ENCODE peak calls at places on chromosomes 1 and 21, in five cellular contexts. One of them, this sample, is unnamed.

GRCh38 chr1:156427858-156428257 is 58.8 kb downstream of the RHBG start:
- DNase-seq in OCI-LY7: no peak
- DNase-seq in PC-3: no peak
- DNase-seq in Karpas-422: no peak
- DNase-seq in MM.1S: no peak
- DNase-seq in this sample: no peak

GRCh38 chr1:56917356-56917755 is 48.5 kb downstream of the C8B start:
- DNase-seq in Karpas-422: no peak
- DNase-seq in PC-3: no peak
- DNase-seq in MM.1S: no peak
- DNase-seq in OCI-LY7: no peak
- DNase-seq in this sample: no peak

GRCh38 chr1:154739654-154740053 is 130.4 kb downstream of the KCNN3 start:
- DNase-seq in Karpas-422: no peak
- DNase-seq in MM.1S: no peak
- DNase-seq in PC-3: no peak
- DNase-seq in OCI-LY7: no peak
- DNase-seq in this sample: no peak

GRCh38 chr1:187018291-187018690 is 189.5 kb downstream of the PLA2G4A start:
- DNase-seq in OCI-LY7: no peak
- DNase-seq in PC-3: no peak
- DNase-seq in MM.1S: no peak
- DNase-seq in Karpas-422: no peak
- DNase-seq in this sample: no peak

GRCh38 chr1:193697105-193697762 is 510.8 kb upstream of the B3GALT2 start:
- DNase-seq in Karpas-422: no peak
- DNase-seq in OCI-LY7: no peak
- DNase-seq in MM.1S: no peak
- DNase-seq in PC-3: peak; percentile 5
- DNase-seq in this sample: no peak

GRCh38 chr1:200180821-200181220 is 153.3 kb downstream of the NR5A2 start:
- DNase-seq in PC-3: peak; percentile 94
- DNase-seq in MM.1S: no peak
- DNase-seq in Karpas-422: no peak
- DNase-seq in OCI-LY7: peak; percentile 30
- DNase-seq in this sample: peak; percentile 86

GRCh38 chr1:3060601-3061551 is 8.1 kb upstream of the PRDM16 start:
- DNase-seq in MM.1S: no peak
- DNase-seq in OCI-LY7: no peak
- DNase-seq in PC-3: peak; percentile 52
- DNase-seq in Karpas-422: no peak
- DNase-seq in this sample: peak; percentile 54

GRCh38 chr1:177209357-177209756 is 38.6 kb downstream of the BRINP2 start:
- DNase-seq in PC-3: peak; percentile 98
- DNase-seq in MM.1S: no peak
- DNase-seq in Karpas-422: no peak
- DNase-seq in OCI-LY7: no peak
- DNase-seq in this sample: peak; percentile 99

GRCh38 chr1:179867493-179868330 is 9.9 kb downstream of the TOR1AIP2 start:
- DNase-seq in MM.1S: peak; percentile 45
- DNase-seq in Karpas-422: peak; percentile 71
- DNase-seq in PC-3: peak; percentile 53
- DNase-seq in OCI-LY7: peak; percentile 64
- DNase-seq in this sample: peak; percentile 78

GRCh38 chr1:26020941-26021646 is 481 bp upstream of the EXTL1 start:
- DNase-seq in MM.1S: no peak
- DNase-seq in PC-3: no peak
- DNase-seq in OCI-LY7: no peak
- DNase-seq in Karpas-422: no peak
- DNase-seq in this sample: no peak

DNA sequence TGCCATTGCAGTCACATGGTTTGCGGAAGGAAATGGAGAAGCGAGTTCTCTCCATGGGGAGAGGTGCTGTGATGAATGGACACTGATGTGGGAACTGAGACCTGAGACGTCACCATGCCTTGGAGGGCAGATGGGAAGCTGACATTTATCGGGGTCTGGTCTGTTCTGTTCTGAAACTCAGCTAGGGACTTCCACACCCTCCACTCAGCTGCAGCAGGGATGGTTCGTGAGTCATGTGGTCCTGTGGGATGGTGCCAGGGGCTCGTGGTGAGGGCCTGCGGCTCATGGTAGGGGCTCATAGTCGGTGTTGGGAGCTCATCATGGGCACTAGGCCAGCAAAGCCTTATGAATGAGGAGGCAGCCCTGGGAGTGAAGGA is 6.1 kb downstream of the GPR137B start:
- DNase-seq in PC-3: no peak
- DNase-seq in MM.1S: no peak
- DNase-seq in Karpas-422: no peak
- DNase-seq in OCI-LY7: no peak
- DNase-seq in this sample: no peak
- H4K20me1 ChIP-seq in PC-3: no peaks in the 10 kb centered on the region
- H4K20me1 ChIP-seq in MM.1S: no peaks in the 10 kb centered on the region
- H4K20me1 ChIP-seq in Karpas-422: peaks cover 62% of the 10 kb centered on the region
- H4K20me1 ChIP-seq in OCI-LY7: no peaks in the 10 kb centered on the region
- H4K20me1 ChIP-seq in this sample: no peaks in the 10 kb centered on the region

DNA sequence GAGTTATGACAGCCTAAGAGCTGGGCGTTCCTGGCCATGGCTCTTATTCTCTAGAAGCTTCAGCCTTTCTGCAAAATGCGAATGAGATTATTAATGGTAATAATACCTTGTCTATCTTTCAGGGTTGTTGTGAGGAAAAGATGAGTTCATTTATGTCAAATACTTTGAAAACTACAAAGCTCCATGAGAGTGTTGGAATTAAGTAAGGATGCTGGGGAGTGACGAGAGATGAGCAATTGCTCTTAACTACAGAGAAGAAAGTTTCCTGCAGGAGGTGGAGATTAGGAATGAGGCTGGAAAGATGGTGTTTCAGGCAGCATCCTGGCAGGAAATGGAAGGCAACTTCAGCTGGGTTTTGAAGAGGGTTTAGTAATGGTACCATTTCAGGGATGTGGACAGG is 124.2 kb downstream of the CACNA1E start:
- DNase-seq in OCI-LY7: no peak
- DNase-seq in MM.1S: no peak
- DNase-seq in PC-3: no peak
- DNase-seq in Karpas-422: no peak
- DNase-seq in this sample: no peak
- H3K9me2 ChIP-seq in OCI-LY7: no peaks in the 10 kb centered on the region
- H3K9me2 ChIP-seq in MM.1S: no peaks in the 10 kb centered on the region
- H3K9me2 ChIP-seq in PC-3: no peaks in the 10 kb centered on the region
- H3K9me2 ChIP-seq in Karpas-422: no peaks in the 10 kb centered on the region
- H3K9me2 ChIP-seq in this sample: no peaks in the 10 kb centered on the region

GRCh38 chr1:204530932-204531331 is 14.7 kb downstream of the MDM4 start:
- DNase-seq in OCI-LY7: no peak
- DNase-seq in Karpas-422: peak; percentile 57
- DNase-seq in PC-3: peak; percentile 36
- DNase-seq in MM.1S: no peak
- DNase-seq in this sample: no peak
- H4K20me1 ChIP-seq in OCI-LY7: peaks cover 9% of the 10 kb centered on the region
- H4K20me1 ChIP-seq in Karpas-422: no peaks in the 10 kb centered on the region
- H4K20me1 ChIP-seq in PC-3: no peaks in the 10 kb centered on the region
- H4K20me1 ChIP-seq in MM.1S: no peaks in the 10 kb centered on the region
- H4K20me1 ChIP-seq in this sample: no peaks in the 10 kb centered on the region

DNA sequence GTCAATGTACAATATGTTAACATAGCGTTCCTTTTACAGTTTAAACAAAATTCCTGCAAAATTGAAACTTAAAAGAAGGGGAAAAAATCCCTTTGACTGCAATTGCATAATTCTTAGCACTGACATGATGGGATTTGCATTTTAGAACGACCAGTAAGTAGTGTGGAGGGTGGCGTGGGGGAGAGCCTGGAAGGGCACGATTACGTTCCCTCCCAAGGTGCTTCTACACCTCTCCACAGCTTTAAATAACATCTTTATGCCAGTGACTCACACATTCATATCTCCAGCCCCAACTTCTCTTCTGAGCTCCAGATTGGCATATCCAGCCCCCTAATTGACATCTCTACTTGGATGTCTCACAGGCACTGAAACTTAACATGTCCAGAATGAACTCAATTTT is 64.3 kb downstream of the OLFML3 start:
- DNase-seq in PC-3: no peak
- DNase-seq in Karpas-422: no peak
- DNase-seq in OCI-LY7: no peak
- DNase-seq in MM.1S: no peak
- DNase-seq in this sample: no peak
- H3K9me2 ChIP-seq in PC-3: no peaks in the 10 kb centered on the region
- H3K9me2 ChIP-seq in Karpas-422: no peaks in the 10 kb centered on the region
- H3K9me2 ChIP-seq in OCI-LY7: no peaks in the 10 kb centered on the region
- H3K9me2 ChIP-seq in MM.1S: no peaks in the 10 kb centered on the region
- H3K9me2 ChIP-seq in this sample: no peaks in the 10 kb centered on the region

DNA sequence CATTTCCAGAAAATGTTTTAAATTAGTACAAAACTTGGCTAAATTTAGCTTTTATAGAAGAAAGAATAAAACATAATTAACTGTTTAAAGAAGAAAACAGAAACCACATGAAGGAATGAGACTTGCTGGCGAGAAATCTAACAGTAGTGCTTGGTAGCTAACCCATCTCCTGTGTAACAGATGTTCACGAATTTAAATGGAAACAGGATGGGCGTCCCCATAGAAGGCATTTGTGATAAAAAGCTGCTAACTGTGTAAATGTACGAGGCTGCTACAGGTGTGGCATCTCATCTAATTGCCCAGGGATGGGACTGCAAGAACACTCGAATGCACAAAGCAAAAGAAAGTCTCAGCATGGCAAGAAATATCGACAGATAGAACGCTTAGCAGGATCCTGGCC is 112.8 kb downstream of the RUNX1 start:
- DNase-seq in OCI-LY7: peak; percentile 10
- DNase-seq in MM.1S: no peak
- DNase-seq in PC-3: no peak
- DNase-seq in Karpas-422: no peak
- DNase-seq in this sample: no peak
- H4K20me1 ChIP-seq in OCI-LY7: no peaks in the 10 kb centered on the region
- H4K20me1 ChIP-seq in MM.1S: no peaks in the 10 kb centered on the region
- H4K20me1 ChIP-seq in PC-3: no peaks in the 10 kb centered on the region
- H4K20me1 ChIP-seq in Karpas-422: peaks cover 32% of the 10 kb centered on the region
- H4K20me1 ChIP-seq in this sample: no peaks in the 10 kb centered on the region

GRCh38 chr1:216523043-216523442 is 99.8 kb upstream of the USH2A start:
- DNase-seq in MM.1S: no peak
- DNase-seq in OCI-LY7: no peak
- DNase-seq in PC-3: no peak
- DNase-seq in Karpas-422: no peak
- DNase-seq in this sample: no peak
- H3K9me2 ChIP-seq in MM.1S: no peaks in the 10 kb centered on the region
- H3K9me2 ChIP-seq in OCI-LY7: no peaks in the 10 kb centered on the region
- H3K9me2 ChIP-seq in PC-3: no peaks in the 10 kb centered on the region
- H3K9me2 ChIP-seq in Karpas-422: no peaks in the 10 kb centered on the region
- H3K9me2 ChIP-seq in this sample: no peaks in the 10 kb centered on the region

GRCh38 chr1:17414022-17414421 is 25.5 kb downstream of the RCC2 start:
- DNase-seq in MM.1S: no peak
- DNase-seq in PC-3: no peak
- DNase-seq in Karpas-422: no peak
- DNase-seq in OCI-LY7: no peak
- DNase-seq in this sample: no peak
- H4K20me1 ChIP-seq in MM.1S: no peaks in the 10 kb centered on the region
- H4K20me1 ChIP-seq in PC-3: no peaks in the 10 kb centered on the region
- H4K20me1 ChIP-seq in Karpas-422: peaks cover 84% of the 10 kb centered on the region
- H4K20me1 ChIP-seq in OCI-LY7: peaks cover 11% of the 10 kb centered on the region
- H4K20me1 ChIP-seq in this sample: no peaks in the 10 kb centered on the region

GRCh38 chr1:152539901-152540300 is 25.6 kb downstream of the CRCT1 start:
- DNase-seq in OCI-LY7: no peak
- DNase-seq in Karpas-422: no peak
- DNase-seq in PC-3: no peak
- DNase-seq in MM.1S: no peak
- DNase-seq in this sample: no peak
- H3K9me2 ChIP-seq in OCI-LY7: no peaks in the 10 kb centered on the region
- H3K9me2 ChIP-seq in Karpas-422: no peaks in the 10 kb centered on the region
- H3K9me2 ChIP-seq in PC-3: no peaks in the 10 kb centered on the region
- H3K9me2 ChIP-seq in MM.1S: no peaks in the 10 kb centered on the region
- H3K9me2 ChIP-seq in this sample: no peaks in the 10 kb centered on the region

GRCh38 chr1:59296358-59297256 is at the start of gene FGGY:
- DNase-seq in OCI-LY7: peak; percentile 11
- DNase-seq in MM.1S: peak; percentile 96
- DNase-seq in PC-3: peak; percentile 97
- DNase-seq in Karpas-422: peak; percentile 97
- DNase-seq in this sample: peak; percentile 99
- H4K20me1 ChIP-seq in OCI-LY7: no peaks in the 10 kb centered on the region
- H4K20me1 ChIP-seq in MM.1S: no peaks in the 10 kb centered on the region
- H4K20me1 ChIP-seq in PC-3: no peaks in the 10 kb centered on the region
- H4K20me1 ChIP-seq in Karpas-422: no peaks in the 10 kb centered on the region
- H4K20me1 ChIP-seq in this sample: no peaks in the 10 kb centered on the region

This sample was measured in GM23248.